ENCODE peak calls at places on chromosomes 1 and 21, in eight cellular contexts. M, O, L, K, Y, Z, E and U are unnamed samples.

GRCh38 chr1:87154351-87154750 is 174.3 kb upstream of the LMO4 start:
- DNase-seq in M (no peak), O (no peak), L (no peak), K (no peak), Y (no peak), Z (no peak), E (no peak), U (no peak)

GRCh38 chr1:26284597-26285351 is 4.9 kb downstream of the SH3BGRL3 start:
- DNase-seq in M (peak; percentile 20), O (peak; percentile 93), L (peak; percentile 68), K (peak; percentile 89), Y (peak; percentile 82), Z (peak; percentile 96), E (peak; percentile 86), U (peak; percentile 99)

GRCh38 chr21:38067086-38067739 is 151.0 kb upstream of the KCNJ6 start:
- DNase-seq in M (no peak), O (no peak), L (no peak), K (no peak), Y (no peak), Z (no peak), E (no peak), U (no peak)

GRCh38 chr21:30408782-30409494 is 13.1 kb downstream of the KRTAP13-1 start:
- DNase-seq in M (no peak), O (no peak), L (no peak), K (peak; percentile 66), Y (peak; percentile 34), Z (peak; percentile 50), E (peak; percentile 78), U (peak; percentile 25)

GRCh38 chr1:10155087-10155712 is 55.2 kb upstream of the KIF1B start:
- DNase-seq in M (no peak), O (no peak), L (no peak), K (no peak), Y (peak; percentile 50), Z (no peak), E (no peak), U (peak; percentile 19)

GRCh38 chr1:4549933-4550332 is 104.5 kb upstream of the AJAP1 start:
- DNase-seq in M (no peak), O (no peak), L (no peak), K (peak; percentile 5), Y (no peak), Z (no peak), E (no peak), U (no peak)

GRCh38 chr1:175183586-175183985 is 9.0 kb downstream of the KIAA0040 start:
- DNase-seq in M (no peak), O (no peak), L (no peak), K (no peak), Y (no peak), Z (no peak), E (no peak), U (no peak)

GRCh38 chr21:35882791-35883240 is 177.5 kb downstream of the SETD4 start:
- DNase-seq in M (no peak), O (no peak), L (no peak), K (no peak), Y (no peak), Z (no peak), E (no peak), U (no peak)

GRCh38 chr1:228530086-228530758 is 43.0 kb downstream of the RNF187 start:
- DNase-seq in M (no peak), O (no peak), L (no peak), K (no peak), Y (no peak), Z (no peak), E (peak; percentile 7), U (no peak)

GRCh38 chr1:63817152-63817667 is 43.4 kb downstream of the ROR1 start:
- DNase-seq in M (no peak), O (no peak), L (no peak), K (peak; percentile 56), Y (no peak), Z (no peak), E (no peak), U (no peak)

GRCh38 chr1:67001682-67002425 is 52.1 kb downstream of the SLC35D1 start:
- DNase-seq in M (no peak), O (no peak), L (no peak), K (no peak), Y (no peak), Z (no peak), E (no peak), U (peak; percentile 23)

GRCh38 chr1:206554201-206554600 is 46.9 kb downstream of the RASSF5 start:
- DNase-seq in M (no peak), O (no peak), L (no peak), K (no peak), Y (no peak), Z (no peak), E (no peak), U (no peak)

GRCh38 chr1:240093120-240093961 is 1.7 kb downstream of the FMN2 start:
- DNase-seq in M (no peak), O (no peak), L (no peak), K (no peak), Y (no peak), Z (no peak), E (no peak), U (peak; percentile 87)

GRCh38 chr1:115469703-115470476 is 131.8 kb upstream of the NGF start:
- DNase-seq in M (peak; percentile 17), O (no peak), L (no peak), K (peak; percentile 89), Y (peak; percentile 45), Z (peak; percentile 84), E (peak; percentile 76), U (peak; percentile 84)

GRCh38 chr1:160131803-160132565 is 16.4 kb downstream of the ATP1A2 start:
- DNase-seq in M (peak; percentile 38), O (no peak), L (no peak), K (no peak), Y (peak; percentile 85), Z (no peak), E (peak; percentile 38), U (no peak)

GRCh38 chr1:10968411-10968826 is 44.0 kb upstream of the TARDBP start:
- DNase-seq in M (no peak), O (no peak), L (no peak), K (no peak), Y (no peak), Z (no peak), E (no peak), U (peak; percentile 50)